ENCODE peak calls at places on chromosomes 4 and X, in five cellular contexts. P is pancreas; V is cardiac fibroblast; G is effector CD4-positive, alpha-beta T cell; B is CD8-positive, alpha-beta memory T cell. U is an unnamed sample.
A peak's percentile ranks its signal among the peaks of the same experiment; 100 is the strongest.

GRCh38 chrX:65035451-65035779 is 59.2 kb upstream of the ZC4H2 start:
- DNase-seq in P (peak; percentile 56), G (no peak), V (no peak), B (no peak), U (no peak)

GRCh38 chrX:72121381-72121780 is 10.3 kb downstream of the RTL5 start:
- DNase-seq in P (no peak), B (no peak), V (peak; percentile 66), G (no peak), U (peak; percentile 37)

GRCh38 chr4:142126890-142127497 is 490.6 kb downstream of the IL15 start:
- DNase-seq in P (no peak), G (peak; percentile 64), B (peak; percentile 37), V (peak; percentile 88), U (peak; percentile 4)

GRCh38 chr4:24831637-24832036 is 36.3 kb downstream of the SOD3 start:
- DNase-seq in G (no peak), V (no peak), B (no peak), P (no peak), U (no peak)

GRCh38 chr4:184668511-184669114 is 19.1 kb downstream of the PRIMPOL start:
- DNase-seq in B (no peak), V (peak; percentile 44), P (no peak), G (no peak), U (no peak)

GRCh38 chr4:154727540-154727939 is 16.3 kb upstream of the LRAT start:
- DNase-seq in P (no peak), V (no peak), G (no peak), B (no peak), U (no peak)

GRCh38 chr4:61507091-61507490 is 307.0 kb downstream of the ADGRL3 start:
- DNase-seq in P (no peak), B (no peak), V (no peak), G (no peak), U (no peak)

GRCh38 chrX:49230500-49231232 is 2.5 kb downstream of the CACNA1F start:
- DNase-seq in B (peak; percentile 45), G (peak; percentile 18), V (no peak), P (no peak), U (peak; percentile 35)

GRCh38 chr4:180827193-180827592 is 1416.0 kb upstream of the TENM3 start:
- DNase-seq in V (peak; percentile 28), B (no peak), P (no peak), G (no peak), U (no peak)

GRCh38 chr4:89056953-89057398 is at the start of gene FAM13A:
- DNase-seq in V (peak; percentile 98), P (peak; percentile 69), B (no peak), G (no peak), U (no peak)

GRCh38 chrX:137999542-137999941 is 433.6 kb downstream of the ZIC3 start:
- DNase-seq in P (no peak), B (no peak), V (no peak), G (no peak), U (no peak)

GRCh38 chr4:11343536-11343935 is 85.2 kb downstream of the HS3ST1 start:
- DNase-seq in P (no peak), G (no peak), V (no peak), B (no peak), U (no peak)

GRCh38 chr4:78513411-78513975 is 38.1 kb upstream of the ANXA3 start:
- DNase-seq in V (no peak), G (no peak), P (no peak), B (no peak), U (no peak)

GRCh38 chr4:124060261-124060918 is 652.1 kb downstream of the ANKRD50 start:
- DNase-seq in G (no peak), B (no peak), V (peak; percentile 93), P (no peak), U (no peak)

GRCh38 chrX:155662297-155662696 is 49.5 kb upstream of the TMLHE start:
- DNase-seq in V (peak; percentile 7), B (no peak), P (no peak), G (no peak), U (no peak)

GRCh38 chr4:119300388-119301131 is 21.4 kb downstream of the FABP2 start:
- DNase-seq in G (peak; percentile 80), V (peak; percentile 94), B (peak; percentile 87), P (peak; percentile 98), U (peak; percentile 78)

GRCh38 chr4:128355301-128355700 is 67.7 kb upstream of the PGRMC2 start:
- DNase-seq in B (no peak), V (peak; percentile 45), G (no peak), P (no peak), U (no peak)

GRCh38 chr4:184265566-184266351 is 48.1 kb upstream of the ENPP6 start:
- DNase-seq in B (no peak), V (peak; percentile 61), P (no peak), G (no peak), U (no peak)

GRCh38 chr4:113288691-113289090 is 239.2 kb downstream of the ANK2 start:
- DNase-seq in B (no peak), P (no peak), G (no peak), V (peak; percentile 69), U (no peak)

GRCh38 chr4:101347557-101348366 is 436 bp upstream of the PPP3CA start:
- DNase-seq in P (peak; percentile 99), V (peak; percentile 98), G (peak; percentile 99), B (peak; percentile 99), U (peak; percentile 98)

GRCh38 chr4:62003695-62004094 is 803.6 kb downstream of the ADGRL3 start:
- DNase-seq in V (no peak), P (no peak), B (no peak), G (no peak), U (no peak)

GRCh38 chrX:39730671-39731389 is 366.9 kb downstream of the BCOR start:
- DNase-seq in G (peak; percentile 28), P (peak; percentile 87), V (peak; percentile 84), B (peak; percentile 17), U (no peak)

GRCh38 chr4:1614854-1615595 is 69.1 kb downstream of the FAM53A start:
- DNase-seq in P (peak; percentile 55), B (no peak), V (no peak), G (no peak), U (no peak)

GRCh38 chr4:110959041-110959643 is 336.3 kb upstream of the PITX2 start:
- DNase-seq in G (no peak), P (no peak), V (peak; percentile 40), B (no peak), U (no peak)

GRCh38 chr4:3660086-3660927 is 105.9 kb upstream of the ADRA2C start:
- DNase-seq in V (no peak), B (no peak), P (peak; percentile 72), G (no peak), U (no peak)

GRCh38 chrX:153836921-153837320 is 6.6 kb upstream of the PDZD4 start:
- DNase-seq in P (no peak), B (no peak), G (no peak), V (no peak), U (no peak)

GRCh38 chr4:141255016-141255415 is 34.3 kb downstream of the ZNF330 start:
- DNase-seq in B (no peak), G (no peak), P (no peak), V (peak; percentile 26), U (no peak)

GRCh38 chrX:8579602-8580001 is 115.0 kb downstream of the VCX3B start:
- DNase-seq in V (no peak), G (no peak), P (no peak), B (no peak), U (no peak)

GRCh38 chrX:48665991-48666390 is 17.6 kb upstream of the WAS start:
- DNase-seq in B (no peak), P (no peak), V (peak; percentile 28), G (no peak), U (no peak)

GRCh38 chrX:43870758-43871419 is 11.4 kb downstream of the MAOB start:
- DNase-seq in B (no peak), P (no peak), G (no peak), V (no peak), U (no peak)

U was measured in effector memory CD4-positive, alpha-beta T cell.